ENCODE peak calls at places on chromosomes 12 and 14, in nine cellular contexts. One of them, this sample, is unnamed.

GRCh38 chr14:77088219-77088618 is 9.8 kb upstream of the CIPC start:
- DNase-seq in NCI-H1048: peak; percentile 76
- DNase-seq in stimulated activated CD4-positive, alpha-beta T cell treated with anti-CD3 and anti-CD28 coated beads, Interleukin-2, amount 100 ng/mL, for 48 hours: no peak
- DNase-seq in transverse colon: peak; percentile 83
- DNase-seq in cardiac muscle cell: no peak
- DNase-seq in EH: no peak
- DNase-seq in A549: no peak
- DNase-seq in activated naive CD4-positive, alpha-beta T cell: no peak
- DNase-seq in KBM-7: no peak
- DNase-seq in this sample: no peak

GRCh38 chr14:39034481-39035296 is 68.3 kb downstream of the SEC23A start:
- DNase-seq in NCI-H1048: no peak
- DNase-seq in stimulated activated CD4-positive, alpha-beta T cell treated with anti-CD3 and anti-CD28 coated beads, Interleukin-2, amount 100 ng/mL, for 48 hours: no peak
- DNase-seq in transverse colon: no peak
- DNase-seq in cardiac muscle cell: peak; percentile 51
- DNase-seq in EH: no peak
- DNase-seq in A549: peak; percentile 13
- DNase-seq in activated naive CD4-positive, alpha-beta T cell: no peak
- DNase-seq in KBM-7: no peak
- DNase-seq in this sample: peak; percentile 32

GRCh38 chr14:104677506-104678332 is 11.7 kb upstream of the INF2 start:
- DNase-seq in NCI-H1048: no peak
- DNase-seq in stimulated activated CD4-positive, alpha-beta T cell treated with anti-CD3 and anti-CD28 coated beads, Interleukin-2, amount 100 ng/mL, for 48 hours: peak; percentile 65
- DNase-seq in transverse colon: peak; percentile 73
- DNase-seq in cardiac muscle cell: peak; percentile 55
- DNase-seq in EH: peak; percentile 87
- DNase-seq in A549: peak; percentile 75
- DNase-seq in activated naive CD4-positive, alpha-beta T cell: peak; percentile 48
- DNase-seq in KBM-7: peak; percentile 95
- DNase-seq in this sample: peak; percentile 89

GRCh38 chr12:75444444-75445136 is 36.0 kb upstream of the GLIPR1 start:
- DNase-seq in NCI-H1048: no peak
- DNase-seq in stimulated activated CD4-positive, alpha-beta T cell treated with anti-CD3 and anti-CD28 coated beads, Interleukin-2, amount 100 ng/mL, for 48 hours: no peak
- DNase-seq in transverse colon: no peak
- DNase-seq in cardiac muscle cell: peak; percentile 6
- DNase-seq in EH: peak; percentile 77
- DNase-seq in A549: peak; percentile 8
- DNase-seq in activated naive CD4-positive, alpha-beta T cell: no peak
- DNase-seq in KBM-7: peak; percentile 41
- DNase-seq in this sample: no peak

GRCh38 chr12:52243264-52243773 is 10.3 kb downstream of the KRT7 start:
- DNase-seq in NCI-H1048: no peak
- DNase-seq in stimulated activated CD4-positive, alpha-beta T cell treated with anti-CD3 and anti-CD28 coated beads, Interleukin-2, amount 100 ng/mL, for 48 hours: no peak
- DNase-seq in transverse colon: no peak
- DNase-seq in cardiac muscle cell: no peak
- DNase-seq in EH: peak; percentile 57
- DNase-seq in A549: no peak
- DNase-seq in activated naive CD4-positive, alpha-beta T cell: no peak
- DNase-seq in KBM-7: no peak
- DNase-seq in this sample: no peak

GRCh38 chr14:59969319-59969718 is 49.4 kb downstream of the LRRC9 start:
- DNase-seq in NCI-H1048: no peak
- DNase-seq in stimulated activated CD4-positive, alpha-beta T cell treated with anti-CD3 and anti-CD28 coated beads, Interleukin-2, amount 100 ng/mL, for 48 hours: no peak
- DNase-seq in transverse colon: no peak
- DNase-seq in cardiac muscle cell: no peak
- DNase-seq in EH: peak; percentile 53
- DNase-seq in A549: no peak
- DNase-seq in activated naive CD4-positive, alpha-beta T cell: no peak
- DNase-seq in KBM-7: no peak
- DNase-seq in this sample: no peak

GRCh38 chr12:1907652-1908611 is 10.5 kb downstream of the CACNA2D4 start:
- DNase-seq in NCI-H1048: no peak
- DNase-seq in stimulated activated CD4-positive, alpha-beta T cell treated with anti-CD3 and anti-CD28 coated beads, Interleukin-2, amount 100 ng/mL, for 48 hours: no peak
- DNase-seq in transverse colon: peak; percentile 49
- DNase-seq in cardiac muscle cell: no peak
- DNase-seq in EH: peak; percentile 15
- DNase-seq in A549: no peak
- DNase-seq in activated naive CD4-positive, alpha-beta T cell: no peak
- DNase-seq in KBM-7: no peak
- DNase-seq in this sample: no peak

GRCh38 chr12:49920241-49920914 is 16.7 kb upstream of the FAIM2 start:
- DNase-seq in NCI-H1048: no peak
- DNase-seq in stimulated activated CD4-positive, alpha-beta T cell treated with anti-CD3 and anti-CD28 coated beads, Interleukin-2, amount 100 ng/mL, for 48 hours: no peak
- DNase-seq in transverse colon: no peak
- DNase-seq in cardiac muscle cell: no peak
- DNase-seq in EH: peak; percentile 46
- DNase-seq in A549: no peak
- DNase-seq in activated naive CD4-positive, alpha-beta T cell: no peak
- DNase-seq in KBM-7: no peak
- DNase-seq in this sample: no peak

GRCh38 chr14:67653651-67654280 is 20.7 kb downstream of the VTI1B start:
- DNase-seq in NCI-H1048: no peak
- DNase-seq in stimulated activated CD4-positive, alpha-beta T cell treated with anti-CD3 and anti-CD28 coated beads, Interleukin-2, amount 100 ng/mL, for 48 hours: no peak
- DNase-seq in transverse colon: no peak
- DNase-seq in cardiac muscle cell: peak; percentile 35
- DNase-seq in EH: peak; percentile 68
- DNase-seq in A549: no peak
- DNase-seq in activated naive CD4-positive, alpha-beta T cell: no peak
- DNase-seq in KBM-7: no peak
- DNase-seq in this sample: no peak

GRCh38 chr14:95495538-95496025 is 20.9 kb downstream of the SYNE3 start:
- DNase-seq in NCI-H1048: no peak
- DNase-seq in stimulated activated CD4-positive, alpha-beta T cell treated with anti-CD3 and anti-CD28 coated beads, Interleukin-2, amount 100 ng/mL, for 48 hours: no peak
- DNase-seq in transverse colon: peak; percentile 48
- DNase-seq in cardiac muscle cell: no peak
- DNase-seq in EH: no peak
- DNase-seq in A549: no peak
- DNase-seq in activated naive CD4-positive, alpha-beta T cell: no peak
- DNase-seq in KBM-7: peak; percentile 86
- DNase-seq in this sample: peak; percentile 81

GRCh38 chr12:54384591-54385041 is at the start of gene ZNF385A:
- DNase-seq in NCI-H1048: no peak
- DNase-seq in stimulated activated CD4-positive, alpha-beta T cell treated with anti-CD3 and anti-CD28 coated beads, Interleukin-2, amount 100 ng/mL, for 48 hours: no peak
- DNase-seq in transverse colon: no peak
- DNase-seq in cardiac muscle cell: no peak
- DNase-seq in EH: no peak
- DNase-seq in A549: no peak
- DNase-seq in activated naive CD4-positive, alpha-beta T cell: no peak
- DNase-seq in KBM-7: peak; percentile 94
- DNase-seq in this sample: peak; percentile 92

GRCh38 chr14:78598046-78598652 is 428.0 kb downstream of the NRXN3 start:
- DNase-seq in NCI-H1048: peak; percentile 11
- DNase-seq in stimulated activated CD4-positive, alpha-beta T cell treated with anti-CD3 and anti-CD28 coated beads, Interleukin-2, amount 100 ng/mL, for 48 hours: peak; percentile 19
- DNase-seq in transverse colon: peak; percentile 18
- DNase-seq in cardiac muscle cell: peak; percentile 84
- DNase-seq in EH: peak; percentile 72
- DNase-seq in A549: peak; percentile 68
- DNase-seq in activated naive CD4-positive, alpha-beta T cell: no peak
- DNase-seq in KBM-7: peak; percentile 67
- DNase-seq in this sample: peak; percentile 60

GRCh38 chr12:108918960-108919642 is 39.2 kb downstream of the DAO start:
- DNase-seq in NCI-H1048: no peak
- DNase-seq in stimulated activated CD4-positive, alpha-beta T cell treated with anti-CD3 and anti-CD28 coated beads, Interleukin-2, amount 100 ng/mL, for 48 hours: no peak
- DNase-seq in transverse colon: no peak
- DNase-seq in cardiac muscle cell: no peak
- DNase-seq in EH: no peak
- DNase-seq in A549: no peak
- DNase-seq in activated naive CD4-positive, alpha-beta T cell: no peak
- DNase-seq in KBM-7: no peak
- DNase-seq in this sample: no peak

GRCh38 chr14:94681300-94682060 is 69.3 kb downstream of the SERPINA3 start:
- DNase-seq in NCI-H1048: no peak
- DNase-seq in stimulated activated CD4-positive, alpha-beta T cell treated with anti-CD3 and anti-CD28 coated beads, Interleukin-2, amount 100 ng/mL, for 48 hours: no peak
- DNase-seq in transverse colon: peak; percentile 15
- DNase-seq in cardiac muscle cell: no peak
- DNase-seq in EH: peak; percentile 73
- DNase-seq in A549: peak; percentile 69
- DNase-seq in activated naive CD4-positive, alpha-beta T cell: no peak
- DNase-seq in KBM-7: peak; percentile 35
- DNase-seq in this sample: peak; percentile 24

GRCh38 chr14:75470238-75470797 is 42.5 kb downstream of the JDP2 start:
- DNase-seq in NCI-H1048: no peak
- DNase-seq in stimulated activated CD4-positive, alpha-beta T cell treated with anti-CD3 and anti-CD28 coated beads, Interleukin-2, amount 100 ng/mL, for 48 hours: no peak
- DNase-seq in transverse colon: peak; percentile 52
- DNase-seq in cardiac muscle cell: no peak
- DNase-seq in EH: no peak
- DNase-seq in A549: no peak
- DNase-seq in activated naive CD4-positive, alpha-beta T cell: no peak
- DNase-seq in KBM-7: no peak
- DNase-seq in this sample: no peak

GRCh38 chr12:9943244-9943643 is 11.1 kb upstream of the CLEC2A start:
- DNase-seq in NCI-H1048: no peak
- DNase-seq in stimulated activated CD4-positive, alpha-beta T cell treated with anti-CD3 and anti-CD28 coated beads, Interleukin-2, amount 100 ng/mL, for 48 hours: no peak
- DNase-seq in transverse colon: no peak
- DNase-seq in cardiac muscle cell: no peak
- DNase-seq in EH: no peak
- DNase-seq in A549: no peak
- DNase-seq in activated naive CD4-positive, alpha-beta T cell: no peak
- DNase-seq in KBM-7: no peak
- DNase-seq in this sample: no peak

GRCh38 chr14:92316937-92317336 is 6.0 kb upstream of the SLC24A4 start:
- DNase-seq in NCI-H1048: no peak
- DNase-seq in stimulated activated CD4-positive, alpha-beta T cell treated with anti-CD3 and anti-CD28 coated beads, Interleukin-2, amount 100 ng/mL, for 48 hours: no peak
- DNase-seq in transverse colon: no peak
- DNase-seq in cardiac muscle cell: no peak
- DNase-seq in EH: no peak
- DNase-seq in A549: no peak
- DNase-seq in activated naive CD4-positive, alpha-beta T cell: no peak
- DNase-seq in KBM-7: peak; percentile 7
- DNase-seq in this sample: no peak

GRCh38 chr12:112179341-112179740 is 54.0 kb downstream of the TRAFD1 start:
- DNase-seq in NCI-H1048: no peak
- DNase-seq in stimulated activated CD4-positive, alpha-beta T cell treated with anti-CD3 and anti-CD28 coated beads, Interleukin-2, amount 100 ng/mL, for 48 hours: no peak
- DNase-seq in transverse colon: no peak
- DNase-seq in cardiac muscle cell: no peak
- DNase-seq in EH: no peak
- DNase-seq in A549: no peak
- DNase-seq in activated naive CD4-positive, alpha-beta T cell: no peak
- DNase-seq in KBM-7: no peak
- DNase-seq in this sample: no peak

GRCh38 chr14:71150737-71151136 is 243.5 kb downstream of the PCNX1 start:
- DNase-seq in NCI-H1048: no peak
- DNase-seq in stimulated activated CD4-positive, alpha-beta T cell treated with anti-CD3 and anti-CD28 coated beads, Interleukin-2, amount 100 ng/mL, for 48 hours: no peak
- DNase-seq in transverse colon: no peak
- DNase-seq in cardiac muscle cell: no peak
- DNase-seq in EH: no peak
- DNase-seq in A549: no peak
- DNase-seq in activated naive CD4-positive, alpha-beta T cell: no peak
- DNase-seq in KBM-7: no peak
- DNase-seq in this sample: no peak

GRCh38 chr12:52277486-52278245 is 3.2 kb downstream of the KRT86 start:
- DNase-seq in NCI-H1048: no peak
- DNase-seq in stimulated activated CD4-positive, alpha-beta T cell treated with anti-CD3 and anti-CD28 coated beads, Interleukin-2, amount 100 ng/mL, for 48 hours: no peak
- DNase-seq in transverse colon: no peak
- DNase-seq in cardiac muscle cell: peak; percentile 8
- DNase-seq in EH: no peak
- DNase-seq in A549: no peak
- DNase-seq in activated naive CD4-positive, alpha-beta T cell: no peak
- DNase-seq in KBM-7: peak; percentile 15
- DNase-seq in this sample: no peak

GRCh38 chr12:88993655-88994054 is 358.6 kb downstream of the DUSP6 start:
- DNase-seq in NCI-H1048: no peak
- DNase-seq in stimulated activated CD4-positive, alpha-beta T cell treated with anti-CD3 and anti-CD28 coated beads, Interleukin-2, amount 100 ng/mL, for 48 hours: no peak
- DNase-seq in transverse colon: no peak
- DNase-seq in cardiac muscle cell: peak; percentile 43
- DNase-seq in EH: peak; percentile 73
- DNase-seq in A549: peak; percentile 18
- DNase-seq in activated naive CD4-positive, alpha-beta T cell: no peak
- DNase-seq in KBM-7: peak; percentile 77
- DNase-seq in this sample: peak; percentile 82

This sample was measured in Kasumi-1.